ENCODE peak calls at places on chromosomes 6 and 20, in seven cellular contexts. One of them, this sample, is unnamed.

GRCh38 chr20:11686195-11686594 is 231.5 kb upstream of the BTBD3 start:
- DNase-seq in HCT116: no peak
- DNase-seq in MM.1S: no peak
- DNase-seq in HepG2: no peak
- DNase-seq in A673: no peak
- DNase-seq in GM23338: no peak
- DNase-seq in endothelial cell of umbilical vein: no peak
- DNase-seq in this sample: no peak

GRCh38 chr20:4774209-4774608 is 52.5 kb downstream of the PRND start:
- DNase-seq in HCT116: no peak
- DNase-seq in MM.1S: no peak
- DNase-seq in HepG2: no peak
- DNase-seq in A673: no peak
- DNase-seq in GM23338: no peak
- DNase-seq in endothelial cell of umbilical vein: no peak
- DNase-seq in this sample: no peak

GRCh38 chr6:23650676-23651075 is 475.3 kb upstream of the NRSN1 start:
- DNase-seq in HCT116: no peak
- DNase-seq in MM.1S: no peak
- DNase-seq in HepG2: no peak
- DNase-seq in A673: no peak
- DNase-seq in GM23338: no peak
- DNase-seq in endothelial cell of umbilical vein: no peak
- DNase-seq in this sample: no peak

GRCh38 chr6:21005816-21006553 is 471.7 kb downstream of the CDKAL1 start:
- DNase-seq in HCT116: peak
- DNase-seq in MM.1S: no peak
- DNase-seq in HepG2: peak
- DNase-seq in A673: peak
- DNase-seq in GM23338: no peak
- DNase-seq in endothelial cell of umbilical vein: peak
- DNase-seq in this sample: peak

GRCh38 chr20:33884633-33885032 is 73.5 kb downstream of the CHMP4B start:
- DNase-seq in HCT116: no peak
- DNase-seq in MM.1S: no peak
- DNase-seq in HepG2: no peak
- DNase-seq in A673: no peak
- DNase-seq in GM23338: no peak
- DNase-seq in endothelial cell of umbilical vein: no peak
- DNase-seq in this sample: no peak

GRCh38 chr20:56762829-56763228 is 133.7 kb downstream of the TFAP2C start:
- DNase-seq in HCT116: no peak
- DNase-seq in MM.1S: no peak
- DNase-seq in HepG2: no peak
- DNase-seq in A673: no peak
- DNase-seq in GM23338: no peak
- DNase-seq in endothelial cell of umbilical vein: no peak
- DNase-seq in this sample: no peak

GRCh38 chr20:45032276-45032675 is 66.0 kb downstream of the STK4 start:
- DNase-seq in HCT116: no peak
- DNase-seq in MM.1S: no peak
- DNase-seq in HepG2: no peak
- DNase-seq in A673: no peak
- DNase-seq in GM23338: no peak
- DNase-seq in endothelial cell of umbilical vein: no peak
- DNase-seq in this sample: no peak

GRCh38 chr6:163986313-163986712 is 571.8 kb downstream of the QKI start:
- DNase-seq in HCT116: no peak
- DNase-seq in MM.1S: no peak
- DNase-seq in HepG2: peak
- DNase-seq in A673: no peak
- DNase-seq in GM23338: no peak
- DNase-seq in endothelial cell of umbilical vein: no peak
- DNase-seq in this sample: no peak

GRCh38 chr6:11278207-11278559 is 45.7 kb upstream of the NEDD9 start:
- DNase-seq in HCT116: no peak
- DNase-seq in MM.1S: no peak
- DNase-seq in HepG2: no peak
- DNase-seq in A673: no peak
- DNase-seq in GM23338: no peak
- DNase-seq in endothelial cell of umbilical vein: no peak
- DNase-seq in this sample: no peak

GRCh38 chr6:10659697-10660348 is 34.6 kb downstream of the C6orf52 start:
- DNase-seq in HCT116: no peak
- DNase-seq in MM.1S: no peak
- DNase-seq in HepG2: no peak
- DNase-seq in A673: no peak
- DNase-seq in GM23338: peak
- DNase-seq in endothelial cell of umbilical vein: no peak
- DNase-seq in this sample: no peak

GRCh38 chr20:24081077-24081476 is 92.5 kb upstream of the GGTLC1 start:
- DNase-seq in HCT116: no peak
- DNase-seq in MM.1S: no peak
- DNase-seq in HepG2: no peak
- DNase-seq in A673: no peak
- DNase-seq in GM23338: no peak
- DNase-seq in endothelial cell of umbilical vein: no peak
- DNase-seq in this sample: no peak

GRCh38 chr6:90401933-90402830 is 105.5 kb upstream of the BACH2 start:
- DNase-seq in HCT116: no peak
- DNase-seq in MM.1S: no peak
- DNase-seq in HepG2: no peak
- DNase-seq in A673: no peak
- DNase-seq in GM23338: no peak
- DNase-seq in endothelial cell of umbilical vein: no peak
- DNase-seq in this sample: no peak

GRCh38 chr6:33746651-33747100 is at the start of gene IP6K3:
- DNase-seq in HCT116: no peak
- DNase-seq in MM.1S: no peak
- DNase-seq in HepG2: no peak
- DNase-seq in A673: no peak
- DNase-seq in GM23338: no peak
- DNase-seq in endothelial cell of umbilical vein: no peak
- DNase-seq in this sample: no peak

GRCh38 chr6:108566406-108566805 is 5.7 kb downstream of the FOXO3 start:
- DNase-seq in HCT116: no peak
- DNase-seq in MM.1S: no peak
- DNase-seq in HepG2: no peak
- DNase-seq in A673: no peak
- DNase-seq in GM23338: no peak
- DNase-seq in endothelial cell of umbilical vein: no peak
- DNase-seq in this sample: no peak

GRCh38 chr6:35794536-35795452 is 2.3 kb downstream of the CLPS start:
- DNase-seq in HCT116: no peak
- DNase-seq in MM.1S: no peak
- DNase-seq in HepG2: no peak
- DNase-seq in A673: no peak
- DNase-seq in GM23338: no peak
- DNase-seq in endothelial cell of umbilical vein: no peak
- DNase-seq in this sample: no peak

GRCh38 chr6:147283460-147283859 is 79.2 kb downstream of the STXBP5 start:
- DNase-seq in HCT116: no peak
- DNase-seq in MM.1S: no peak
- DNase-seq in HepG2: no peak
- DNase-seq in A673: no peak
- DNase-seq in GM23338: no peak
- DNase-seq in endothelial cell of umbilical vein: no peak
- DNase-seq in this sample: no peak

GRCh38 chr6:106163446-106163965 is 77.4 kb downstream of the PRDM1 start:
- DNase-seq in HCT116: no peak
- DNase-seq in MM.1S: peak
- DNase-seq in HepG2: no peak
- DNase-seq in A673: no peak
- DNase-seq in GM23338: peak
- DNase-seq in endothelial cell of umbilical vein: no peak
- DNase-seq in this sample: no peak
- H3K27ac ChIP-seq in HCT116: no peak
- H3K27ac ChIP-seq in MM.1S: peak
- H3K27ac ChIP-seq in HepG2: no peak
- H3K27ac ChIP-seq in A673: no peak
- H3K27ac ChIP-seq in GM23338: no peak
- H3K27ac ChIP-seq in endothelial cell of umbilical vein: no peak
- H3K27ac ChIP-seq in this sample: no peak

GRCh38 chr20:21521596-21522478 is 8.0 kb upstream of the NKX2-2 start:
- DNase-seq in HCT116: no peak
- DNase-seq in MM.1S: no peak
- DNase-seq in HepG2: no peak
- DNase-seq in A673: peak
- DNase-seq in GM23338: peak
- DNase-seq in endothelial cell of umbilical vein: no peak
- DNase-seq in this sample: no peak

GRCh38 chr20:21523398-21523868 is 9.6 kb upstream of the NKX2-2 start:
- DNase-seq in HCT116: no peak
- DNase-seq in MM.1S: no peak
- DNase-seq in HepG2: no peak
- DNase-seq in A673: peak
- DNase-seq in GM23338: no peak
- DNase-seq in endothelial cell of umbilical vein: no peak
- DNase-seq in this sample: no peak

GRCh38 chr20:21519136-21519584 is 5.3 kb upstream of the NKX2-2 start:
- DNase-seq in HCT116: no peak
- DNase-seq in MM.1S: no peak
- DNase-seq in HepG2: no peak
- DNase-seq in A673: peak
- DNase-seq in GM23338: peak
- DNase-seq in endothelial cell of umbilical vein: no peak
- DNase-seq in this sample: no peak

GRCh38 chr20:21522479-21523397 is 8.9 kb upstream of the NKX2-2 start:
- DNase-seq in HCT116: no peak
- DNase-seq in MM.1S: no peak
- DNase-seq in HepG2: no peak
- DNase-seq in A673: peak
- DNase-seq in GM23338: peak
- DNase-seq in endothelial cell of umbilical vein: no peak
- DNase-seq in this sample: no peak

DNA sequence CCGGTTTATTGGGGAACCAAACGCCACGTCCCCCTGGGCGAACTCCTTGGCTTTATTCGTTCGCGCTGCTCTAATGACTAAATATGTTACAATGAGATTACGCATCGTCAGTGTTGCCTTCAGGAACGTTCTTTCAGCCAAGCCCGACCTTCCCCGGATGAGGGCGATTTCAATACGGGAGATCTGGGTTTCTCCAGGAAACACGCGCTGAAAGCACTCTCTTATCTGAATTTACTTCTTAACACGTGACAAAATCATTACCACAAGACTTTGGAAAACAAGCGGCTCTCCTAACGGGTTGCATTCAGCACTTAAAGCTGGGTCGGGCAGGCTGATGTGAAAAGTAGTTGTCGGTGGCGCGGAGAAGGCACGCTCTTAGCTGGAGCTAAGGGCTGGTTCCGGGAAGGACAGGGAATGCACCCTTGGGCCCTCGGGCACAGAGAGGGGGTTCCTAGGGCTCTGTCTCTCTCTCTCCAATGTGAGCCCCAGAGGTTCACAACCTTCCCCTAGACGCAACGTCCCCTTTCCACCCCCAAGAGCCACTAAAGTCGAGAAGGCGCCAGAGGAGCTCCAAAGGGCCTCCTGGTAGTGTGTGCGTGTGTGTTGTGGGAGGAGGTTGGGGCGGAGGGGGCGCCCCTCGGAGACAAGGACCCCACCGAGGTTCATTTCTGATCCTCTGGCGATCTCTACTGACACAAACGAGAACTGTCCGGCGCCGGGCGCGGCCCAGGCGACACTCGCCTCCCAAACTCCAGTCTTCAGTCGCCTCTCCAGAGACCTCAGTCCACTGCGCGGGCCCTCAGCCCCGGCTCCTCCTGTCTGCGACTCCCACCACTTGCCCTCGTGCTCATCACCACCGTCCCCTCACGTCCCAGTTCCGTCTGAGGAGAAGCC is 7.1 kb upstream of the NKX2-2 start:
- DNase-seq in HCT116: no peak
- DNase-seq in MM.1S: no peak
- DNase-seq in HepG2: no peak
- DNase-seq in A673: peak
- DNase-seq in GM23338: peak
- DNase-seq in endothelial cell of umbilical vein: no peak
- DNase-seq in this sample: no peak
- TF ChIP-seq EZH2 in HCT116: no peak
- TF ChIP-seq EZH2 in MM.1S: no peak
- TF ChIP-seq EZH2 in HepG2: peak
- TF ChIP-seq EZH2 in A673: no peak
- TF ChIP-seq EZH2 in GM23338: peak
- TF ChIP-seq EZH2 in endothelial cell of umbilical vein: peak
- TF ChIP-seq EZH2 in this sample: no peak

GRCh38 chr6:56659721-56660373 is 17.2 kb upstream of the DST start:
- DNase-seq in HCT116: no peak
- DNase-seq in MM.1S: peak
- DNase-seq in HepG2: no peak
- DNase-seq in A673: no peak
- DNase-seq in GM23338: no peak
- DNase-seq in endothelial cell of umbilical vein: no peak
- DNase-seq in this sample: no peak

GRCh38 chr6:56661298-56661697 is 18.6 kb upstream of the DST start:
- DNase-seq in HCT116: no peak
- DNase-seq in MM.1S: no peak
- DNase-seq in HepG2: no peak
- DNase-seq in A673: no peak
- DNase-seq in GM23338: peak
- DNase-seq in endothelial cell of umbilical vein: no peak
- DNase-seq in this sample: no peak

GRCh38 chr6:56660374-56660730 is 17.7 kb upstream of the DST start:
- DNase-seq in HCT116: no peak
- DNase-seq in MM.1S: no peak
- DNase-seq in HepG2: no peak
- DNase-seq in A673: no peak
- DNase-seq in GM23338: no peak
- DNase-seq in endothelial cell of umbilical vein: no peak
- DNase-seq in this sample: no peak

GRCh38 chr6:56664007-56664406 is 21.3 kb upstream of the DST start:
- DNase-seq in HCT116: no peak
- DNase-seq in MM.1S: no peak
- DNase-seq in HepG2: peak
- DNase-seq in A673: no peak
- DNase-seq in GM23338: no peak
- DNase-seq in endothelial cell of umbilical vein: no peak
- DNase-seq in this sample: no peak

DNA sequence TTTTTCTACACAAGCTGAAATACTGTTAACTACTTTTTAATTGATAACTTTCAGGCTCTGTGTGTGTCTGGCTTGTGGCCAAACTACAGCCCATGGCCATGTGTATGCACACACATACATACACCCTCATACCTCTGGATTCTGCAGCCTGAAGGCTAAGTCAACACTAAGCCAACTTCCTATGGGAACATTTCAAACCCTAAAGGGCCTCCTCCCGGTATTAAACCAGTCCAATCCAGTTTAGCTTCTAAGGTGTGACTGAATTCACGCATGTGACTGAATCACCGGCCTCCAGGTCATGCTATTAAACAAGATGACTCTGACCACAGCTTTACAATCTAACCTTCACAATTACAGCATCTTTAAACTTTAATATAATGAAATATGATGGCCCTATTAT is 20.7 kb upstream of the DST start:
- DNase-seq in HCT116: no peak
- DNase-seq in MM.1S: no peak
- DNase-seq in HepG2: no peak
- DNase-seq in A673: no peak
- DNase-seq in GM23338: no peak
- DNase-seq in endothelial cell of umbilical vein: no peak
- DNase-seq in this sample: peak
- H3K27ac ChIP-seq in HCT116: peak
- H3K27ac ChIP-seq in MM.1S: no peak
- H3K27ac ChIP-seq in HepG2: no peak
- H3K27ac ChIP-seq in A673: no peak
- H3K27ac ChIP-seq in GM23338: no peak
- H3K27ac ChIP-seq in endothelial cell of umbilical vein: no peak
- H3K27ac ChIP-seq in this sample: no peak

GRCh38 chr6:142926494-142927273 is 18.3 kb downstream of the HIVEP2 start:
- DNase-seq in HCT116: no peak
- DNase-seq in MM.1S: peak
- DNase-seq in HepG2: peak
- DNase-seq in A673: peak
- DNase-seq in GM23338: peak
- DNase-seq in endothelial cell of umbilical vein: peak
- DNase-seq in this sample: peak
- TF ChIP-seq EZH2 in HCT116: no peak
- TF ChIP-seq EZH2 in MM.1S: no peak
- TF ChIP-seq EZH2 in HepG2: no peak
- TF ChIP-seq EZH2 in A673: no peak
- TF ChIP-seq EZH2 in GM23338: no peak
- TF ChIP-seq EZH2 in endothelial cell of umbilical vein: no peak
- TF ChIP-seq EZH2 in this sample: no peak

This sample was measured in PC-9.